ENCODE peak calls at places on chromosomes 12 and 14, in four cellular contexts. J is mesendoderm, D is GM13977, O is AG08395. E is an unnamed sample.

GRCh38 chr12:132152921-132153321 is 8.7 kb downstream of the NOC4L start:
- DNase-seq in J (no peak), D (peak), O (no peak), E (no peak)

GRCh38 chr14:64388533-64389243 is 535 bp downstream of the MTHFD1 start:
- DNase-seq in J (peak), D (no peak), O (peak), E (no peak)

GRCh38 chr12:162467-163307 is 51.3 kb downstream of the SLC6A12 start:
- DNase-seq in J (no peak), D (no peak), O (no peak), E (peak)

GRCh38 chr12:53752192-53752601 is 418 bp upstream of the CISTR start:
- DNase-seq in J (no peak), D (no peak), O (no peak), E (no peak)

GRCh38 chr12:109286652-109287051 is 22.4 kb downstream of the FOXN4 start:
- DNase-seq in J (no peak), D (no peak), O (no peak), E (no peak)

GRCh38 chr14:92711976-92712653 is 36.3 kb downstream of the LGMN start:
- DNase-seq in J (no peak), D (no peak), O (no peak), E (no peak)

GRCh38 chr12:81518638-81519037 is 240.5 kb downstream of the PPFIA2 start:
- DNase-seq in J (no peak), D (no peak), O (no peak), E (no peak)

GRCh38 chr14:52244997-52245396 is 22.5 kb upstream of the PTGDR start:
- DNase-seq in J (no peak), D (no peak), O (no peak), E (no peak)

GRCh38 chr14:46136456-46136855 is 515.1 kb downstream of the RPL10L start:
- DNase-seq in J (no peak), D (no peak), O (no peak), E (no peak)

GRCh38 chr14:91867316-91867988 is at the start of gene TC2N:
- DNase-seq in J (no peak), D (no peak), O (no peak), E (no peak)

GRCh38 chr14:21263284-21264024 is 5.8 kb downstream of the HNRNPC start:
- DNase-seq in J (no peak), D (no peak), O (no peak), E (no peak)

GRCh38 chr14:55976219-55976618 is 142.0 kb upstream of the PELI2 start:
- DNase-seq in J (no peak), D (no peak), O (no peak), E (no peak)

GRCh38 chr12:127294651-127295205 is 972.2 kb upstream of the TMEM132C start:
- DNase-seq in J (no peak), D (no peak), O (no peak), E (peak)

GRCh38 chr14:104559769-104560585 is 19.6 kb upstream of the C14orf180 start:
- DNase-seq in J (no peak), D (no peak), O (no peak), E (peak)

GRCh38 chr14:35532783-35533356 is 1.1 kb upstream of the INSM2 start:
- DNase-seq in J (no peak), D (no peak), O (no peak), E (no peak)

GRCh38 chr12:91133871-91134270 is 22.6 kb upstream of the LUM start:
- DNase-seq in J (no peak), D (no peak), O (peak), E (no peak)

GRCh38 chr14:49770212-49770817 is 2.4 kb downstream of the KLHDC2 start:
- DNase-seq in J (no peak), D (no peak), O (no peak), E (no peak)

GRCh38 chr14:70735043-70735442 is 74.3 kb downstream of the MAP3K9 start:
- DNase-seq in J (no peak), D (no peak), O (no peak), E (no peak)

GRCh38 chr12:38016606-38017005 is 300.0 kb upstream of the ALG10B start:
- DNase-seq in J (no peak), D (no peak), O (no peak), E (no peak)

GRCh38 chr14:75628816-75629215 is 31.9 kb downstream of the ERG28 start:
- DNase-seq in J (no peak), D (no peak), O (no peak), E (no peak)

GRCh38 chr14:84036863-84037262 is 1493.1 kb upstream of the FLRT2 start:
- DNase-seq in J (no peak), D (no peak), O (peak), E (no peak)

GRCh38 chr12:47744005-47744651 is 14.6 kb downstream of the RAPGEF3 start:
- DNase-seq in J (peak), D (peak), O (no peak), E (peak)

GRCh38 chr14:52106853-52107252 is 38.0 kb upstream of the NID2 start:
- DNase-seq in J (no peak), D (no peak), O (no peak), E (no peak)

GRCh38 chr14:68157971-68158371 is 338.4 kb downstream of the RAD51B start:
- DNase-seq in J (no peak), D (no peak), O (peak), E (no peak)

GRCh38 chr14:21382095-21382494 is 1.7 kb downstream of the SUPT16H start:
- DNase-seq in J (peak), D (no peak), O (no peak), E (no peak)

GRCh38 chr14:105532735-105533141 is 6.4 kb downstream of the TMEM121 start:
- DNase-seq in J (no peak), D (peak), O (peak), E (peak)

GRCh38 chr12:41479431-41479830 is 291.3 kb downstream of the PDZRN4 start:
- DNase-seq in J (no peak), D (no peak), O (no peak), E (no peak)

GRCh38 chr12:109967383-109968031 is 28.7 kb downstream of the GIT2 start:
- DNase-seq in J (peak), D (no peak), O (no peak), E (peak)

GRCh38 chr14:49923881-49924280 is 31.0 kb downstream of the ARF6 start:
- DNase-seq in J (no peak), D (no peak), O (no peak), E (no peak)

GRCh38 chr14:103892247-103892646 is 36.0 kb upstream of the TDRD9 start:
- DNase-seq in J (no peak), D (no peak), O (no peak), E (no peak)

GRCh38 chr12:66365718-66366485 is 63.6 kb downstream of the HELB start:
- DNase-seq in J (peak), D (no peak), O (peak), E (no peak)

GRCh38 chr12:107736914-107737313 is 24.0 kb downstream of the PRDM4 start:
- DNase-seq in J (no peak), D (peak), O (no peak), E (no peak)